ENCODE peak calls at places on chromosomes 5 and 9, in four cellular contexts. H, X, U and S are unnamed samples.

GRCh38 chr5:117332341-117332740 is 757.7 kb upstream of the SEMA6A start:
- DNase-seq in H (no peak), X (no peak), U (no peak), S (no peak)

GRCh38 chr5:80573062-80573461 is 3.0 kb upstream of the ANKRD34B start:
- DNase-seq in H (no peak), U (no peak), X (no peak), S (no peak)

GRCh38 chr5:139651863-139652787 is 4.0 kb downstream of the CXXC5 start:
- DNase-seq in H (peak; percentile 73), X (peak; percentile 89), U (no peak), S (peak; percentile 90)

GRCh38 chr9:113609562-113610318 is 146.2 kb downstream of the RGS3 start:
- DNase-seq in U (no peak), X (peak; percentile 47), H (no peak), S (peak; percentile 58)

GRCh38 chr5:112823656-112824055 is 37.4 kb upstream of the SRP19 start:
- DNase-seq in H (peak; percentile 71), X (no peak), U (no peak), S (no peak)

GRCh38 chr9:120324996-120325642 is 254.8 kb downstream of the CDK5RAP2 start:
- DNase-seq in X (peak; percentile 55), U (no peak), H (no peak), S (peak; percentile 56)

GRCh38 chr5:140700177-140701144 is at the start of gene ZMAT2:
- DNase-seq in U (peak; percentile 98), X (peak; percentile 89), H (peak; percentile 94), S (peak; percentile 97)

GRCh38 chr5:68114641-68115040 is 100.9 kb upstream of the PIK3R1 start:
- DNase-seq in X (no peak), H (no peak), U (no peak), S (no peak)

GRCh38 chr9:132447346-132447745 is 37.3 kb downstream of the CFAP77 start:
- DNase-seq in X (peak; percentile 55), H (no peak), U (no peak), S (peak; percentile 78)

GRCh38 chr5:120873083-120873482 is 409.0 kb downstream of the PRR16 start:
- DNase-seq in X (no peak), H (no peak), U (no peak), S (no peak)

GRCh38 chr9:74498616-74499095 is 1.5 kb downstream of the RORB start:
- DNase-seq in U (no peak), H (no peak), X (no peak), S (no peak)

DNA sequence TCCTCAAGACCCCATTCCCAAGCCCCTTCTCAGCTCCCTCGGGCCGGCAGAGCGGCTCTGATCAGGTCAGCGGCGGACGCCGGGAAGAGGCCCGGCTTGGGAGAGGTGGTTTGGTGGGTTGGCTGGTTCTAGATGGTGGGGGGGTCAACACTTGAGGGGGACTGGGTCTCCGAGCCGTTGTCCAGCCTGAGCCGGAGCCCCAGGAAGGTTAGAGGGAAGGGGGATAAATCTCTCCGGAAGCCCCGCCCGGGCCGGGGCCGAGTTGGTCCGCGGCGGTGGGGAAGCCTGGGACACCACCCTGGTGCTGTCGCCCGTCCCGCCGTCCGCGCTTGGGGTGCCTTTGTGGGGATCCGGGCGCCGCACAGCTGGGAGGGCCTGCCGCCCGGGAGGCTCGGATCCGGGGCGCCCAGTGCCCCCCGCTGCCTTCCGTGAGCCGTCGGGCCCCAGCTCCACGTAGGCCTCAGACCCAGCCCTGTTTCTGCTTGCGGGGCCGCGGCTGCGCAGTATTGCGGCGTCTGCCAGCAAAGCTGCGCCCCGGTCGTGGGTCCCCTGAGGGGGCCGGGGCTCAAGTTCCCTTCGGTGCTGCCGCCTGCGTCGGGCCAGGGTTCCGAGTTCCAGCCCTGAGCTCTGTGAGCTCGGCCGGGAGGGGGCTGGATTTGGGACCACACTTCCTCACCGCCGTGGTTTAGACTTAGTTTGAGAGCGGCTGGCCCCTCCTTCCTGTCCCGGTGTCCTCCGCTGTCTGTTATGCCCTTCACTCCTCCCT is 560 bp upstream of the TRIM52 start:
- DNase-seq in X (peak; percentile 84), U (peak; percentile 48), H (peak; percentile 54), S (peak; percentile 81)
- TF ChIP-seq EZH2phosphoT487 in X (no peak), U (no peak), H (no peak), S (no peak)

GRCh38 chr9:2557693-2558092 is 63.9 kb upstream of the VLDLR start:
- DNase-seq in U (no peak), H (no peak), X (no peak), S (no peak)
- H3K9me3 ChIP-seq in U (no peaks in the 10 kb centered on the region), H (no peaks in the 10 kb centered on the region), X (no peaks in the 10 kb centered on the region), S (no peaks in the 10 kb centered on the region)

GRCh38 chr5:169583101-169583423 is 511 bp upstream of the SPDL1 start:
- DNase-seq in X (no peak), U (no peak), H (no peak), S (no peak)

GRCh38 chr5:169580964-169581363 is 2.6 kb upstream of the SPDL1 start:
- DNase-seq in H (no peak), X (no peak), U (no peak), S (no peak)

GRCh38 chr5:169583424-169584215 is at the start of gene SPDL1:
- DNase-seq in U (peak; percentile 93), H (peak; percentile 97), X (peak; percentile 89), S (peak; percentile 97)

GRCh38 chr5:169581580-169582227 is 1.9 kb upstream of the SPDL1 start:
- DNase-seq in H (peak; percentile 81), X (peak; percentile 39), U (peak; percentile 44), S (peak; percentile 64)

GRCh38 chr5:169584998-169585451 is 1.5 kb downstream of the SPDL1 start:
- DNase-seq in U (no peak), H (no peak), X (peak; percentile 7), S (no peak)
- H3K9ac ChIP-seq in U (peak overlapping the region; percentile 90), H (peak overlapping the region; percentile 97), X (peak overlapping the region; percentile 95), S (peak overlapping the region; percentile 89)

GRCh38 chr5:177402271-177403043 is 2.0 kb upstream of the PFN3 start:
- DNase-seq in U (peak; percentile 82), X (peak; percentile 81), H (peak; percentile 88), S (peak; percentile 88)

GRCh38 chr5:177405312-177405711 is 4.1 kb downstream of the F12 start:
- DNase-seq in H (no peak), U (no peak), X (no peak), S (no peak)

GRCh38 chr5:177403826-177404640 is 3.6 kb upstream of the PFN3 start:
- DNase-seq in U (peak; percentile 56), H (peak; percentile 83), X (peak; percentile 94), S (peak; percentile 83)

GRCh38 chr5:177404641-177405134 is 4.2 kb upstream of the PFN3 start:
- DNase-seq in U (no peak), H (no peak), X (peak; percentile 87), S (no peak)

GRCh38 chr5:177403194-177403825 is 2.8 kb upstream of the PFN3 start:
- DNase-seq in U (no peak), X (no peak), H (peak; percentile 35), S (peak; percentile 58)
- TF ChIP-seq EZH2phosphoT487 in U (no peak), X (no peak), H (no peak), S (peak; percentile 82)

DNA sequence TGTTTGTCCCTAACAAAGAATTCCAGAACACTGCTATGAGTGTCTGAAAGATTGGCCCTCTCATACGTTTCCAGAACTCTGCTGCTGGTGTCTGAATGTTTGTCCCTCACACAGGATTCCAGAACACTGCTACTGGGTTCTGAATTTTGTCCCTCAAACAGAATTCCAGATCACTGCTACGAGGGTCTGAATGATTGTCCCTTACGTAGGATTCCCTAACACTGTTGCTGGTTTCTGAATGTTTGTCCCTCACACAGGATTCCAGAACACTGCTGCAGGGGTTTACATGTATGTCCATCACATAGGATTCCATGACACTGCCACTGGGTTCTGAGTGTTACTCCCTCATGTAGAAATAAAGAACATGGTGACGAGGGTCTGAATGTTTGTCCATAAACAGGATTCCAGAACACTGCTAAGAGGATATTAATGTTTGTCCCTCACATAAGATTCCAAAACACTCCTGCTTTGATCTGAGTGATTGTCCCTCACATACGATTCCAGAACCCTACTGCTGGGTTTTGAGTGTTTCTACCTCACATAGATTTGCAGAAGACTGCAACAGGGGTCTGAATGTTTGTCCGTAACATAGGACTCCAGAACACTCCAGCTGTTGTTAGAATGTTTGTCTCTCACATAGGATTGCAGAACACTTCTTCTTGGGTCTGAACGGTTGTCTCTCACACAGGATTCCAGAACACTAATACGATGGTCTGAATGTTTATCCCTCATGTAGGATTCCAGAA is 214.4 kb downstream of the FOXD4L6 start:
- DNase-seq in U (no peak), X (no peak), H (no peak), S (no peak)
- H3K9me3 ChIP-seq in U (no peaks in the 10 kb centered on the region), X (no peaks in the 10 kb centered on the region), H (no peaks in the 10 kb centered on the region), S (peaks cover 46% of the 10 kb centered on the region)

DNA sequence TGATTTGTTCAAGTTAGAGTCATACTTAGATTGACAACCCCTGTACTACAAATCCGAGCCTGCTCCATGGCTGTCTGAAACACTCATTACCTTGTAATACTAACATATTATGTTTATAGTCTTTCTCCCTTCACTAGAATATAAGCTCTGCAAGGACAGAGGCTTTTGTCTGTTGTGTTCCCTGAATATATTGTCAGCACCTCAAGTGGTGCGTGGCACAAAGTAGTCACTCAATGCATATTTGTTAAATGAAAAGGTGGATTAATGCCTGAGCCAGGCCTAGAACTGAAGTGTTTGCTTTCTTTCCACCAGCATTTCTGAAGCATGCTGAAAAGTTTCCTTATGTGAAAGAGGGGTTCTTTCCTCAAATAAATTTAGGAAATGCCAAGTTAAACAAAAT is 36.3 kb downstream of the ELL2 start:
- DNase-seq in H (no peak), U (no peak), X (no peak), S (no peak)
- H3K9ac ChIP-seq in H (no peak overlapping the region), U (no peak overlapping the region), X (no peak overlapping the region), S (no peak overlapping the region)